ENCODE peak calls at places on chromosomes 4 and X, in six cellular contexts. One of them, this sample, is unnamed.
A peak's percentile ranks its signal among the peaks of the same experiment; 100 is the strongest.

GRCh38 chr4:7375427-7375826 is 59.3 kb downstream of the PSAPL1 start:
- DNase-seq in A549: no peak
- DNase-seq in endothelial cell of umbilical vein: no peak
- DNase-seq in GM12878: no peak
- DNase-seq in HepG2: no peak
- DNase-seq in K562: no peak
- DNase-seq in this sample: no peak

GRCh38 chr4:147409350-147409749 is 71.5 kb upstream of the EDNRA start:
- DNase-seq in A549: no peak
- DNase-seq in endothelial cell of umbilical vein: no peak
- DNase-seq in HepG2: no peak
- DNase-seq in K562: no peak
- DNase-seq in GM12878: no peak
- DNase-seq in this sample: no peak

GRCh38 chr4:145779319-145779801 is 99.4 kb downstream of the C4orf51 start:
- DNase-seq in K562: no peak
- DNase-seq in HepG2: no peak
- DNase-seq in GM12878: no peak
- DNase-seq in endothelial cell of umbilical vein: peak; percentile 28
- DNase-seq in A549: no peak
- DNase-seq in this sample: no peak

GRCh38 chr4:111602848-111603247 is 542.4 kb upstream of the FAM241A start:
- DNase-seq in GM12878: no peak
- DNase-seq in K562: no peak
- DNase-seq in endothelial cell of umbilical vein: peak; percentile 38
- DNase-seq in HepG2: no peak
- DNase-seq in A549: peak; percentile 0
- DNase-seq in this sample: no peak

GRCh38 chr4:127997534-127998388 is 32.6 kb downstream of the ABHD18 start:
- DNase-seq in K562: no peak
- DNase-seq in A549: peak; percentile 71
- DNase-seq in HepG2: no peak
- DNase-seq in endothelial cell of umbilical vein: no peak
- DNase-seq in GM12878: peak; percentile 44
- DNase-seq in this sample: peak; percentile 9

GRCh38 chrX:154534526-154535322 is 11.9 kb downstream of the G6PD start:
- DNase-seq in GM12878: peak; percentile 38
- DNase-seq in K562: peak; percentile 76
- DNase-seq in A549: peak; percentile 89
- DNase-seq in endothelial cell of umbilical vein: peak; percentile 63
- DNase-seq in HepG2: peak; percentile 56
- DNase-seq in this sample: peak; percentile 92

GRCh38 chr4:48079972-48080391 is 54.1 kb downstream of the TXK start:
- DNase-seq in endothelial cell of umbilical vein: peak; percentile 72
- DNase-seq in GM12878: no peak
- DNase-seq in K562: no peak
- DNase-seq in A549: peak; percentile 50
- DNase-seq in HepG2: no peak
- DNase-seq in this sample: no peak

GRCh38 chrX:138034136-138034535 is 468.2 kb downstream of the ZIC3 start:
- DNase-seq in GM12878: no peak
- DNase-seq in endothelial cell of umbilical vein: no peak
- DNase-seq in K562: peak; percentile 8
- DNase-seq in A549: peak; percentile 4
- DNase-seq in HepG2: no peak
- DNase-seq in this sample: peak; percentile 5

GRCh38 chr4:74267998-74268606 is 40.2 kb upstream of the EPGN start:
- DNase-seq in endothelial cell of umbilical vein: peak; percentile 14
- DNase-seq in K562: no peak
- DNase-seq in HepG2: no peak
- DNase-seq in GM12878: no peak
- DNase-seq in A549: no peak
- DNase-seq in this sample: no peak

GRCh38 chr4:7770675-7771050 is 169.0 kb downstream of the AFAP1 start:
- DNase-seq in endothelial cell of umbilical vein: no peak
- DNase-seq in K562: no peak
- DNase-seq in A549: no peak
- DNase-seq in HepG2: no peak
- DNase-seq in GM12878: no peak
- DNase-seq in this sample: no peak

GRCh38 chr4:1792832-1793495 is at the start of gene FGFR3:
- DNase-seq in HepG2: peak; percentile 48
- DNase-seq in A549: no peak
- DNase-seq in endothelial cell of umbilical vein: no peak
- DNase-seq in K562: peak; percentile 97
- DNase-seq in GM12878: no peak
- DNase-seq in this sample: peak; percentile 51

GRCh38 chr4:126533176-126533575 is 1099.6 kb upstream of the INTU start:
- DNase-seq in K562: no peak
- DNase-seq in endothelial cell of umbilical vein: no peak
- DNase-seq in A549: no peak
- DNase-seq in HepG2: no peak
- DNase-seq in GM12878: no peak
- DNase-seq in this sample: no peak

GRCh38 chr4:149291463-149291862 is 524.2 kb downstream of the IQCM start:
- DNase-seq in GM12878: no peak
- DNase-seq in endothelial cell of umbilical vein: peak; percentile 13
- DNase-seq in K562: no peak
- DNase-seq in A549: no peak
- DNase-seq in HepG2: no peak
- DNase-seq in this sample: no peak

GRCh38 chr4:124722069-124722468 is 9.5 kb upstream of the ANKRD50 start:
- DNase-seq in GM12878: no peak
- DNase-seq in HepG2: no peak
- DNase-seq in A549: no peak
- DNase-seq in endothelial cell of umbilical vein: no peak
- DNase-seq in K562: no peak
- DNase-seq in this sample: no peak

GRCh38 chrX:153490217-153490616 is 4.6 kb upstream of the BGN start:
- DNase-seq in K562: no peak
- DNase-seq in A549: no peak
- DNase-seq in HepG2: no peak
- DNase-seq in GM12878: no peak
- DNase-seq in endothelial cell of umbilical vein: no peak
- DNase-seq in this sample: no peak

GRCh38 chr4:59818656-59819055 is 1381.5 kb upstream of the ADGRL3 start:
- DNase-seq in HepG2: no peak
- DNase-seq in GM12878: peak; percentile 15
- DNase-seq in A549: peak; percentile 1
- DNase-seq in K562: no peak
- DNase-seq in endothelial cell of umbilical vein: peak; percentile 12
- DNase-seq in this sample: peak; percentile 16
- H3K4me3 ChIP-seq in HepG2: peak overlapping the region; percentile 26
- H3K4me3 ChIP-seq in GM12878: peak overlapping the region; percentile 26
- H3K4me3 ChIP-seq in A549: peak overlapping the region; percentile 45
- H3K4me3 ChIP-seq in K562: no peak overlapping the region
- H3K4me3 ChIP-seq in endothelial cell of umbilical vein: no peak overlapping the region
- H3K4me3 ChIP-seq in this sample: peak overlapping the region; percentile 39

DNA sequence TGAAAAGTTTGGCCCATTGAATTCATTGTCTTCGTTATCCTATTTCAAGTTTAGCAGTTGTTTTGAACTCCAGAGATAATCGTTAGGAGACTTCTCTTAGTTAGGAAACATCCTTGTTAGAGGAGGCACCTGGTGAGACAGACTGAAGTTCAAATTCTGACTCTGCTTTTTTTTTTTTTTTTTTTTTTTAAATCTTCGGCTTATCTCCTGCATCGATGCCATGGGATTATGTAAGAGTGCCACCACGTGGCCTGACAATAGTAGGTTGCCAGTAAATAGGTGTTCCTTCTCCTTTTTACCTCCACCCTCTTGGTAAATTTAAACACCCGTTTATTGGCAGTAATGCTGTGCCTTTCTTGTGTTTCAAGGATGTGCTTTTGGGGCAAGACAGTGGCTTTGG is 149.3 kb downstream of the SOWAHB start:
- DNase-seq in GM12878: no peak
- DNase-seq in endothelial cell of umbilical vein: peak; percentile 57
- DNase-seq in K562: no peak
- DNase-seq in A549: peak; percentile 51
- DNase-seq in HepG2: peak; percentile 12
- DNase-seq in this sample: peak; percentile 41
- TF ChIP-seq MYC in GM12878: no peak
- TF ChIP-seq MYC in endothelial cell of umbilical vein: no peak
- TF ChIP-seq MYC in K562: no peak
- TF ChIP-seq MYC in A549: no peak
- TF ChIP-seq MYC in HepG2: no peak
- TF ChIP-seq MYC in this sample: no peak

DNA sequence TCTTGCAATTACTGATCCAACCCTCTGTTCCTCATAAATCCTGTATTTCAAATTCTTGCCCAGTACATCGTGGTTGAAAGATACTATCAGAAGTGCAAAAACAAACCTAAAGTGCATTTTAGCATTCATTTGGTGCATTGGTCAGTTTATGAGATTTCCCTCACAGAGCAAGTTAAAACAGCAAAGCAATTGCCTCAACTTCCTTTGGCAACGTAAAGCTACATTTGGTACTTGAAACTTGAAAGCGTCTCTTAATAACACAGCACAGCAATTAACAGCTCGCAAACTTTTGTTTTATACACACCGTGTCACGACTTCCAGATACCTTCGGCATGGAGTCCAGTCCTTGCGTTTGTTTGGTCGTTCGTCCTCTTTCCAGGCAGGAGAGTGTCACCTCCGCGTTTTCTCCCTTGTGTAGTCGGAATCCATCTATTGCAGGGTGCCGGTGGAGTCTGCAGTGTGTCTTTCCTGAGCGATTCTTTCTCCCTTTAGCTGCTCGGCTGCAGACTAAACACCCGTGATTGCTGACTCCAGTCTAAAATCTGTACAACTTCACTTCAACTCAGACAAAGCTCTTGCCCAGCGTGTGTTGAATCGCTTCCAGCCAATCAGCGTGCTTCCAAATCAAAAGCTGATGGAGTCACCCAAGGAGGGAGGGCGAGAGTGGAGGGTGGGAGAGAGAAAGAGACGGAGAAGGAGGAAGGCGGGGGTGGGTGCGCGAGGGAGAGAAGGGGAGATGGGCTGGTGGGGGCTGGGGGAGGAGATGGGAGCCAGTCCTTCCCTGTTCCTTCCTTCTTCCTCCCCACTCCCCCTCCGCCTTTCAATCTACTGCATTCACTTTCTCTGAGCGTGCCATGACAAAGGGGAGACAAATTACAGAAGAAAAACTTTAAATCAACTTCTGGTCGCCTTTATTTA is at the start of gene PCDH18:
- DNase-seq in K562: no peak
- DNase-seq in endothelial cell of umbilical vein: peak; percentile 90
- DNase-seq in HepG2: no peak
- DNase-seq in A549: no peak
- DNase-seq in GM12878: peak; percentile 15
- DNase-seq in this sample: no peak
- H3K4me3 ChIP-seq in K562: no peak within 1 kb of the TSS
- H3K4me3 ChIP-seq in endothelial cell of umbilical vein: peak within 1 kb of the TSS; percentile 58
- H3K4me3 ChIP-seq in HepG2: no peak within 1 kb of the TSS
- H3K4me3 ChIP-seq in A549: peak within 1 kb of the TSS; percentile 24
- H3K4me3 ChIP-seq in GM12878: peak within 1 kb of the TSS; percentile 73
- H3K4me3 ChIP-seq in this sample: no peak within 1 kb of the TSS

DNA sequence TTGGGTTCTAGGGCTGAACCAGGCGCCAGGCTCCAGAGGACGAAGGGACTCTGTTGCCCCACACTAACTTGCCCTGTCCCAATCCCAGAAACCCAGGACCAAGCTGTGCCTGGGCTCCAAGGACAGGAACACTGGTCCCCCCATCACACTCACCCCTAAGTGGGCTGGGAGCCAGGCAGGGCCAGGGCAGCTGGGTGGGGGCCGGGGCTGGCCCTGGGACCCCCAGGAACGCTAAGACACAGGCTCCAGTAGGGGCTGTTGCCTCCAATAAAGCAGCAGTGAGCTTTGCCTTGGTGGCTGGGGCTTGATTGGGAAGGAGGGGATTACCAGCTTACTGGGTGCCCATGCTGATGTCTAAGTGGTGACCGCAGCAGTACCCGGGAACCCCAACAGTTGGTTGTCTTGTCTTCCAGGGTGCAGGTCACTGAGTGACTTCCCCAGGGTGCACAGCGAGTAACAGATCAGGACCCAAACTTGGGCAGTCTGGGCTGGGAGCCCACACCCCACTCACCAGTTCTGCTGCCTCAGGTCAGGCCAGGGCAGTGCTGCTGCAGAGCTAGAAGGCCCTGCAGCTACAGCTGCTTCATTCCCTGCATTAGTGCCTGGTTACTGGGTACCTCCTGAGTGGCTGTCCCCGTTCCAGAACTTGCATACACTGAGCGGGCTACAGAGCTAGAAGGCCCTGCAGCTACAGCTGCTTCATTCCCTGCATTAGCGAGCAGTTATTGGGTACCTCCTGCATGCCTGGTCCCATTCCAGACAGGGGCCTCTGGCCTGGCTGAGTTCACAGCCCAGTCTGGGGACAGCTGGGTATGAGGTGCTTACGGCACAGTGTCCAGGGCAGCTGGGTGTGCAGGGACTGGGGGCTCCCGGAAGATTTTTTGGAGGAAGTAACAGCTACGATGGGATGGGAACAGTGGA is 9.4 kb upstream of the ADD1 start:
- DNase-seq in GM12878: no peak
- DNase-seq in A549: no peak
- DNase-seq in HepG2: no peak
- DNase-seq in K562: no peak
- DNase-seq in endothelial cell of umbilical vein: no peak
- DNase-seq in this sample: peak; percentile 49
- TF ChIP-seq MYC in GM12878: no peak
- TF ChIP-seq MYC in A549: no peak
- TF ChIP-seq MYC in HepG2: no peak
- TF ChIP-seq MYC in K562: no peak
- TF ChIP-seq MYC in endothelial cell of umbilical vein: no peak
- TF ChIP-seq MYC in this sample: no peak

DNA sequence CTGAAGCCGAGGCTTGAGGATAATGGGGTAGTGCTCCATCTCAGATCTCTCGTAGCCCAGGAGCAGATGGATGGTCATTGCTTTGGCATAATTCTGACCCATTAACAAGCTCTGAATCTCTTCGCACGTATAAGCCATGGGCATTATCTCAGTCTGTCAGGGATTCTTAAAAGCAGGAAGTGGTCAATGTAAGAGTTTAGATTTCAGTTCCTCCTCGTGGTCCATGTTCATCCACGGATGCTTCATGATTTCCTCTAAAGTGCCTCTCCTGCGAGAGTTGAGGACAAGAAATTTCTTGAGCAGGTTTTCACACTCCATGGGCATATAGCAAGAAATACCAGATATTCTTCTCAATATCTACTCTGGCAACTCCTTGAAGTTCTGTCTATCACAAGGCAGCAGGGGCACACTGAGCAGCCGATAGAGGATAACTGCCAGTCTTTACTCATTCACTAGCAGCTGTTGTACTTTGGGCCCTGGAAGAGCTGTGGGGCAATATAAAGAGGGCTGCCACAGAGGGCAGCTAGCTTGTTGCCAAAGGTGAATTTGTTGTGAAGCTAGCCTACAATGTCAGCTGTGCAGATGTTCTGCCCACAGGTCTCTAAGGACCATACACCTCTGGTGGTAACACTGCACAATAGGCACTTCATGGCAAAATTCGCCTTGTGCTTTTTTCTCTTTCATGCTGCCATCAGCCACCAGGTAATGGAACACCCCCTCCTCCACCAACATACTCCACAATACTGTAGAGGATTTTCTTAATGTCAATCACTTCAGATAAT is 52.0 kb upstream of the WDR17 start:
- DNase-seq in A549: no peak
- DNase-seq in endothelial cell of umbilical vein: no peak
- DNase-seq in HepG2: no peak
- DNase-seq in K562: no peak
- DNase-seq in GM12878: peak; percentile 42
- DNase-seq in this sample: peak; percentile 11
- H3K4me3 ChIP-seq in A549: no peak overlapping the region
- H3K4me3 ChIP-seq in endothelial cell of umbilical vein: no peak overlapping the region
- H3K4me3 ChIP-seq in HepG2: no peak overlapping the region
- H3K4me3 ChIP-seq in K562: no peak overlapping the region
- H3K4me3 ChIP-seq in GM12878: no peak overlapping the region
- H3K4me3 ChIP-seq in this sample: no peak overlapping the region

This sample was measured in NB4.